ENCODE peak calls at places on chromosomes 6 and 20, in seven cellular contexts. Q is RPMI7951; V is T-helper 17 cell; Y is caudate nucleus; G is SK-N-DZ; D is CD8-positive, alpha-beta T cell; Z is AG04450. N is an unnamed sample.

GRCh38 chr6:41682497-41682961 is 44.3 kb downstream of the MDFI start:
- DNase-seq in Q (no peak), G (peak), V (no peak), Z (no peak), Y (no peak), D (no peak), N (no peak)

GRCh38 chr6:161444464-161444863 is 170.6 kb upstream of the AGPAT4 start:
- DNase-seq in Y (peak), G (peak), D (no peak), V (no peak), Q (no peak), Z (no peak), N (no peak)

GRCh38 chr6:156720739-156721714 is 56.2 kb upstream of the ARID1B start:
- DNase-seq in V (no peak), D (no peak), G (no peak), Z (no peak), Y (no peak), Q (no peak), N (no peak)

GRCh38 chr6:42152024-42152423 is 9.6 kb upstream of the C6orf132 start:
- DNase-seq in Z (no peak), Y (no peak), V (no peak), D (no peak), Q (peak), G (no peak), N (no peak)

GRCh38 chr6:169211881-169212280 is 41.8 kb downstream of the THBS2 start:
- DNase-seq in Q (no peak), D (no peak), V (no peak), G (no peak), Z (no peak), Y (no peak), N (no peak)

GRCh38 chr6:131807644-131808459 is at the start of gene ENPP1:
- DNase-seq in Q (peak), G (peak), Z (no peak), Y (peak), D (peak), V (peak), N (peak)

GRCh38 chr6:82980086-82980485 is 85.6 kb downstream of the UBE3D start:
- DNase-seq in Y (no peak), Z (peak), D (no peak), V (no peak), Q (peak), G (no peak), N (no peak)

GRCh38 chr6:118618676-118619377 is 32.6 kb downstream of the CEP85L start:
- DNase-seq in G (peak), Y (peak), Q (peak), V (peak), D (peak), Z (no peak), N (peak)

GRCh38 chr20:17794400-17794799 is 94.6 kb downstream of the BANF2 start:
- DNase-seq in D (no peak), V (no peak), Y (peak), G (no peak), Q (no peak), Z (no peak), N (no peak)

GRCh38 chr6:159360306-159360705 is 191.1 kb downstream of the FNDC1 start:
- DNase-seq in V (no peak), D (no peak), Z (no peak), G (no peak), Y (no peak), Q (peak), N (no peak)

GRCh38 chr6:63862486-63863198 is 227.0 kb downstream of the PHF3 start:
- DNase-seq in Q (no peak), Y (no peak), D (no peak), G (no peak), Z (no peak), V (no peak), N (no peak)

GRCh38 chr20:39338977-39339376 is 376.8 kb downstream of the DHX35 start:
- DNase-seq in Y (no peak), V (no peak), G (no peak), D (no peak), Q (no peak), Z (no peak), N (peak)

GRCh38 chr20:51190783-51191180 is 167.9 kb upstream of the KCNG1 start:
- DNase-seq in Z (no peak), Y (no peak), G (no peak), D (no peak), Q (peak), V (no peak), N (no peak)

GRCh38 chr6:4320860-4321259 is 185.5 kb upstream of the ECI2 start:
- DNase-seq in V (no peak), G (no peak), Q (peak), Y (no peak), Z (peak), D (no peak), N (no peak)

GRCh38 chr6:3804981-3805380 is 44.2 kb upstream of the FAM50B start:
- DNase-seq in Y (no peak), G (no peak), D (no peak), Q (no peak), Z (no peak), V (no peak), N (no peak)

GRCh38 chr6:101722991-101723579 is 329.6 kb downstream of the GRIK2 start:
- DNase-seq in G (no peak), Z (peak), D (no peak), Y (no peak), V (no peak), Q (peak), N (no peak)

GRCh38 chr6:140193269-140193668 is 818.8 kb upstream of the CITED2 start:
- DNase-seq in Y (no peak), Z (no peak), G (peak), D (no peak), V (no peak), Q (no peak), N (no peak)

N was measured in GM12891.